ENCODE peak calls at places on chromosomes 4 and X, in eight cellular contexts. F, H, S, R, O, M, K and G are unnamed samples.
A peak's percentile ranks its signal among the peaks of the same experiment; 100 is the strongest.

GRCh38 chr4:52822583-52823477 is 39.3 kb upstream of the RASL11B start:
- DNase-seq in M (no peak), H (peak; percentile 62), R (no peak), S (no peak), O (no peak), F (peak; percentile 76), K (peak; percentile 41), G (no peak)

GRCh38 chr4:99642725-99643489 is 14.7 kb downstream of the C4orf54 start:
- DNase-seq in R (peak; percentile 79), F (no peak), O (peak; percentile 76), H (peak; percentile 77), K (no peak), S (no peak), M (no peak), G (peak; percentile 81)

GRCh38 chr4:53043900-53044650 is 182.0 kb downstream of the RASL11B start:
- DNase-seq in S (no peak), K (no peak), F (no peak), H (no peak), O (no peak), M (no peak), R (no peak), G (no peak)

GRCh38 chrX:66255359-66255967 is 91.4 kb downstream of the HEPH start:
- DNase-seq in F (no peak), S (no peak), M (no peak), H (no peak), R (no peak), K (no peak), O (no peak), G (no peak)

GRCh38 chr4:172997851-172998250 is 170.8 kb upstream of the GALNT7 start:
- DNase-seq in M (no peak), S (no peak), F (peak; percentile 6), O (no peak), K (no peak), H (no peak), R (no peak), G (no peak)

GRCh38 chrX:38221391-38221929 is 789 bp upstream of the SRPX start:
- DNase-seq in S (no peak), O (no peak), M (no peak), H (no peak), R (no peak), K (no peak), F (no peak), G (no peak)

GRCh38 chrX:40174594-40175415 is 77.0 kb upstream of the BCOR start:
- DNase-seq in F (no peak), O (peak; percentile 75), M (no peak), S (peak; percentile 33), R (peak; percentile 88), K (no peak), H (peak; percentile 74), G (peak; percentile 78)

GRCh38 chr4:2065106-2065930 is 6.2 kb downstream of the NAT8L start:
- DNase-seq in R (peak; percentile 66), K (no peak), F (no peak), M (no peak), S (no peak), O (peak; percentile 35), H (peak; percentile 21), G (peak; percentile 34)

GRCh38 chrX:54358424-54359211 is 772 bp upstream of the WNK3 start:
- DNase-seq in S (no peak), R (peak; percentile 73), F (peak; percentile 41), K (no peak), M (peak; percentile 71), O (peak; percentile 71), H (peak; percentile 85), G (peak; percentile 69)

GRCh38 chrX:106608016-106608415 is 3.8 kb upstream of the RADX start:
- DNase-seq in O (no peak), F (no peak), M (no peak), S (no peak), K (no peak), R (no peak), H (no peak), G (no peak)

GRCh38 chrX:17377047-17377692 is 2.2 kb downstream of the NHS start:
- DNase-seq in H (peak; percentile 66), S (peak; percentile 86), R (no peak), K (peak; percentile 40), M (no peak), F (peak; percentile 61), O (peak; percentile 44), G (peak; percentile 86)

GRCh38 chrX:1249101-1249887 is 19.3 kb upstream of the CSF2RA start:
- DNase-seq in H (no peak), M (no peak), F (no peak), O (peak; percentile 75), K (no peak), R (peak; percentile 90), S (peak; percentile 60), G (peak; percentile 76)

GRCh38 chr4:95857761-95858160 is 17.9 kb downstream of the PDHA2 start:
- DNase-seq in K (no peak), H (no peak), M (no peak), O (no peak), S (no peak), R (no peak), F (no peak), G (no peak)

GRCh38 chrX:63408050-63408449 is 56.9 kb upstream of the SPIN4 start:
- DNase-seq in K (no peak), F (no peak), S (no peak), O (no peak), H (no peak), R (no peak), M (no peak), G (no peak)

GRCh38 chrX:13319953-13320352 is at the start of gene ATXN3L:
- DNase-seq in S (no peak), O (no peak), F (no peak), H (no peak), M (no peak), R (no peak), K (no peak), G (no peak)

GRCh38 chr4:88818650-88819470 is 121.2 kb upstream of the NAP1L5 start:
- DNase-seq in O (no peak), H (peak; percentile 44), R (no peak), S (peak; percentile 66), F (peak; percentile 59), M (no peak), K (peak; percentile 31), G (peak; percentile 75)

GRCh38 chr4:88823058-88823919 is 125.7 kb upstream of the NAP1L5 start:
- DNase-seq in M (peak; percentile 90), S (peak; percentile 88), F (peak; percentile 98), R (peak; percentile 91), K (peak; percentile 29), H (peak; percentile 91), O (peak; percentile 89), G (peak; percentile 97)

GRCh38 chr4:88822034-88822433 is 124.4 kb upstream of the NAP1L5 start:
- DNase-seq in H (no peak), O (no peak), M (no peak), R (no peak), S (no peak), K (no peak), F (no peak), G (no peak)

GRCh38 chr4:88817740-88818139 is 120.1 kb upstream of the NAP1L5 start:
- DNase-seq in H (no peak), K (no peak), O (no peak), F (no peak), S (no peak), M (no peak), R (no peak), G (no peak)

GRCh38 chr4:88820723-88821368 is 123.2 kb upstream of the NAP1L5 start:
- DNase-seq in K (no peak), R (no peak), O (no peak), S (no peak), M (no peak), H (no peak), F (peak; percentile 2), G (no peak)
- H3K4me3 ChIP-seq in K (no peak overlapping the region), R (peak overlapping the region; percentile 67), O (peak overlapping the region; percentile 62), S (no peak overlapping the region), M (peak overlapping the region; percentile 50), H (peak overlapping the region; percentile 51), F (peak overlapping the region; percentile 58), G (peak overlapping the region; percentile 49)

DNA sequence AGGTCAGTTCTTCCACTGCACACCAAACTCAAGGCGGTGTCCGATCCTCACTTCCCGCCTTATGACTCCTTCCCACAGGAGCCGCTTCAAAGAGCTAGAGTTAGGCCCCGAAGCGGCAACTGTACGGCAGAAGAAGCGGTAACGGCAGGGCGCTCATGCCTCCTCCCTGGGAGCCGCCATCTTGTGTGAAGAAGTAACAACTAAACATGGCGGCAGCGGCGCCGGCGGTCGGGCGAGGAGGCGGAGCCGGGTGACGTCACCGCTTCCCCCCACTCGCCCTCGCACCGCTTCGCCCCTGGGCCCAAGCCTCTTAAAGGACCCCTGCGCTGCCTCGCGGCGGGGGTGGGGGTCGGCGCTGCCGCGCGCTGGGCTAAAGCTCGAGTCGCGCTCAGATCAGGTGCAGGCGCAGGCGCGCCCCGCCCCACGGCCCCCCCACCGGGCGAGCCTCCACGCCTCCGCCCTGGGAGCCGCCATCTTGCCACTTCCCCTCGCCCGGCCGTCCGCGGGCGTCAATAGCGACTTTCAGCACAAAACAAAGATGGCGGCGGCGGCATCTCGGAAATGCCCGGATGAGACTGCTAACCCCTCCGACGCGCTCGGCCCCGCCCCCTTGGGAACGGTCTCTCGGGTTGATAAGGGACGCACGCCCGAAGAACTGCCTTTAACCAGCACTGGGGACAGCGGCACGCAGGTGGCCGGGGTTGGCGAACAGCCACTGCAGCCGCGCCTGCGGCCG is at the start of gene HCFC1:
- DNase-seq in K (peak; percentile 69), M (peak; percentile 96), H (peak; percentile 97), O (peak; percentile 93), S (peak; percentile 94), R (peak; percentile 97), F (peak; percentile 84), G (peak; percentile 98)
- TF ChIP-seq POLR2A in K (no peak), M (no peak), H (peak; percentile 61), O (peak; percentile 3), S (peak; percentile 47), R (no peak), F (peak; percentile 82), G (peak; percentile 7)

GRCh38 chrX:143701460-143701859 is 19.1 kb downstream of the SPANXN2 start:
- DNase-seq in R (no peak), K (no peak), H (no peak), F (no peak), S (no peak), M (no peak), O (no peak), G (no peak)
- H3K9me3 ChIP-seq in R (peaks cover 15% of the 10 kb centered on the region), K (no peaks in the 10 kb centered on the region), H (no peaks in the 10 kb centered on the region), F (peaks cover 11% of the 10 kb centered on the region), S (no peaks in the 10 kb centered on the region), M (no peaks in the 10 kb centered on the region), O (no peaks in the 10 kb centered on the region), G (no peaks in the 10 kb centered on the region)

GRCh38 chrX:149518236-149518635 is 13.1 kb upstream of the IDS start:
- DNase-seq in K (no peak), O (no peak), M (no peak), F (no peak), R (no peak), S (no peak), H (no peak), G (no peak)

GRCh38 chrX:149517308-149517707 is 12.2 kb upstream of the IDS start:
- DNase-seq in F (no peak), M (no peak), S (no peak), H (no peak), O (no peak), R (no peak), K (no peak), G (no peak)

GRCh38 chrX:149522914-149523313 is 17.8 kb upstream of the IDS start:
- DNase-seq in K (no peak), H (no peak), S (peak; percentile 58), M (no peak), R (no peak), F (no peak), O (no peak), G (no peak)

GRCh38 chrX:149516604-149517003 is 11.5 kb upstream of the IDS start:
- DNase-seq in M (no peak), F (no peak), R (no peak), K (no peak), H (no peak), O (no peak), S (no peak), G (no peak)

GRCh38 chrX:149521438-149521837 is 16.3 kb upstream of the IDS start:
- DNase-seq in M (no peak), O (no peak), F (no peak), H (no peak), K (no peak), R (no peak), S (no peak), G (no peak)
- H3K4me3 ChIP-seq in M (no peak overlapping the region), O (no peak overlapping the region), F (no peak overlapping the region), H (no peak overlapping the region), K (no peak overlapping the region), R (no peak overlapping the region), S (no peak overlapping the region), G (no peak overlapping the region)